ENCODE peak calls at places on chromosomes 1 and 21, in six cellular contexts. One of them, this sample, is unnamed.

GRCh38 chr1:185337221-185337620 is 20.2 kb upstream of the IVNS1ABP start:
- DNase-seq in activated CD4-positive, alpha-beta T cell treated with anti-CD3 and anti-CD28 coated beads, Interleukin-2, amount 10 ng/mL, durations not matched to agents 24 days and 14 days: no peak
- DNase-seq in A172: no peak
- DNase-seq in ureter: no peak
- DNase-seq in HEK293T: no peak
- DNase-seq in DMS 273 treated with DMSO at 0.1 percent for 48 hours: no peak
- DNase-seq in this sample: no peak

GRCh38 chr1:2962541-2962940 is 58.7 kb upstream of the ACTRT2 start:
- DNase-seq in activated CD4-positive, alpha-beta T cell treated with anti-CD3 and anti-CD28 coated beads, Interleukin-2, amount 10 ng/mL, durations not matched to agents 24 days and 14 days: no peak
- DNase-seq in A172: no peak
- DNase-seq in ureter: no peak
- DNase-seq in HEK293T: no peak
- DNase-seq in DMS 273 treated with DMSO at 0.1 percent for 48 hours: no peak
- DNase-seq in this sample: peak

GRCh38 chr21:20999567-21000169 is 1.5 kb downstream of the NCAM2 start:
- DNase-seq in activated CD4-positive, alpha-beta T cell treated with anti-CD3 and anti-CD28 coated beads, Interleukin-2, amount 10 ng/mL, durations not matched to agents 24 days and 14 days: peak
- DNase-seq in A172: peak
- DNase-seq in ureter: no peak
- DNase-seq in HEK293T: peak
- DNase-seq in DMS 273 treated with DMSO at 0.1 percent for 48 hours: no peak
- DNase-seq in this sample: peak

GRCh38 chr1:27428316-27429028 is 36.0 kb downstream of the GPR3 start:
- DNase-seq in activated CD4-positive, alpha-beta T cell treated with anti-CD3 and anti-CD28 coated beads, Interleukin-2, amount 10 ng/mL, durations not matched to agents 24 days and 14 days: peak
- DNase-seq in A172: no peak
- DNase-seq in ureter: no peak
- DNase-seq in HEK293T: no peak
- DNase-seq in DMS 273 treated with DMSO at 0.1 percent for 48 hours: no peak
- DNase-seq in this sample: peak

GRCh38 chr1:18575620-18576019 is 55.0 kb upstream of the PAX7 start:
- DNase-seq in activated CD4-positive, alpha-beta T cell treated with anti-CD3 and anti-CD28 coated beads, Interleukin-2, amount 10 ng/mL, durations not matched to agents 24 days and 14 days: peak
- DNase-seq in A172: no peak
- DNase-seq in ureter: no peak
- DNase-seq in HEK293T: peak
- DNase-seq in DMS 273 treated with DMSO at 0.1 percent for 48 hours: peak
- DNase-seq in this sample: peak

GRCh38 chr1:97340951-97341350 is 579.9 kb downstream of the DPYD start:
- DNase-seq in activated CD4-positive, alpha-beta T cell treated with anti-CD3 and anti-CD28 coated beads, Interleukin-2, amount 10 ng/mL, durations not matched to agents 24 days and 14 days: no peak
- DNase-seq in A172: peak
- DNase-seq in ureter: no peak
- DNase-seq in HEK293T: no peak
- DNase-seq in DMS 273 treated with DMSO at 0.1 percent for 48 hours: no peak
- DNase-seq in this sample: no peak

GRCh38 chr1:221431068-221431651 is 310.7 kb downstream of the DUSP10 start:
- DNase-seq in activated CD4-positive, alpha-beta T cell treated with anti-CD3 and anti-CD28 coated beads, Interleukin-2, amount 10 ng/mL, durations not matched to agents 24 days and 14 days: no peak
- DNase-seq in A172: peak
- DNase-seq in ureter: no peak
- DNase-seq in HEK293T: no peak
- DNase-seq in DMS 273 treated with DMSO at 0.1 percent for 48 hours: no peak
- DNase-seq in this sample: no peak

GRCh38 chr1:28144203-28145135 is 32.0 kb downstream of the PTAFR start:
- DNase-seq in activated CD4-positive, alpha-beta T cell treated with anti-CD3 and anti-CD28 coated beads, Interleukin-2, amount 10 ng/mL, durations not matched to agents 24 days and 14 days: peak
- DNase-seq in A172: peak
- DNase-seq in ureter: no peak
- DNase-seq in HEK293T: no peak
- DNase-seq in DMS 273 treated with DMSO at 0.1 percent for 48 hours: no peak
- DNase-seq in this sample: no peak

GRCh38 chr1:50830621-50831020 is 129.4 kb downstream of the FAF1 start:
- DNase-seq in activated CD4-positive, alpha-beta T cell treated with anti-CD3 and anti-CD28 coated beads, Interleukin-2, amount 10 ng/mL, durations not matched to agents 24 days and 14 days: no peak
- DNase-seq in A172: no peak
- DNase-seq in ureter: no peak
- DNase-seq in HEK293T: no peak
- DNase-seq in DMS 273 treated with DMSO at 0.1 percent for 48 hours: no peak
- DNase-seq in this sample: no peak

GRCh38 chr1:178689769-178690168 is 35.3 kb upstream of the RALGPS2 start:
- DNase-seq in activated CD4-positive, alpha-beta T cell treated with anti-CD3 and anti-CD28 coated beads, Interleukin-2, amount 10 ng/mL, durations not matched to agents 24 days and 14 days: no peak
- DNase-seq in A172: no peak
- DNase-seq in ureter: no peak
- DNase-seq in HEK293T: no peak
- DNase-seq in DMS 273 treated with DMSO at 0.1 percent for 48 hours: no peak
- DNase-seq in this sample: no peak

GRCh38 chr1:202586018-202586821 is 124.0 kb downstream of the SYT2 start:
- DNase-seq in activated CD4-positive, alpha-beta T cell treated with anti-CD3 and anti-CD28 coated beads, Interleukin-2, amount 10 ng/mL, durations not matched to agents 24 days and 14 days: no peak
- DNase-seq in A172: peak
- DNase-seq in ureter: peak
- DNase-seq in HEK293T: no peak
- DNase-seq in DMS 273 treated with DMSO at 0.1 percent for 48 hours: no peak
- DNase-seq in this sample: peak

GRCh38 chr1:9164919-9165318 is 36.0 kb upstream of the GPR157 start:
- DNase-seq in activated CD4-positive, alpha-beta T cell treated with anti-CD3 and anti-CD28 coated beads, Interleukin-2, amount 10 ng/mL, durations not matched to agents 24 days and 14 days: no peak
- DNase-seq in A172: no peak
- DNase-seq in ureter: no peak
- DNase-seq in HEK293T: no peak
- DNase-seq in DMS 273 treated with DMSO at 0.1 percent for 48 hours: no peak
- DNase-seq in this sample: no peak

GRCh38 chr1:27873671-27874384 is 1.5 kb downstream of the THEMIS2 start:
- DNase-seq in activated CD4-positive, alpha-beta T cell treated with anti-CD3 and anti-CD28 coated beads, Interleukin-2, amount 10 ng/mL, durations not matched to agents 24 days and 14 days: peak
- DNase-seq in A172: no peak
- DNase-seq in ureter: no peak
- DNase-seq in HEK293T: no peak
- DNase-seq in DMS 273 treated with DMSO at 0.1 percent for 48 hours: no peak
- DNase-seq in this sample: no peak

GRCh38 chr1:22375601-22376000 is 76.0 kb upstream of the ZBTB40 start:
- DNase-seq in activated CD4-positive, alpha-beta T cell treated with anti-CD3 and anti-CD28 coated beads, Interleukin-2, amount 10 ng/mL, durations not matched to agents 24 days and 14 days: no peak
- DNase-seq in A172: no peak
- DNase-seq in ureter: no peak
- DNase-seq in HEK293T: no peak
- DNase-seq in DMS 273 treated with DMSO at 0.1 percent for 48 hours: no peak
- DNase-seq in this sample: no peak

GRCh38 chr1:172818841-172819527 is 160.1 kb downstream of the FASLG start:
- DNase-seq in activated CD4-positive, alpha-beta T cell treated with anti-CD3 and anti-CD28 coated beads, Interleukin-2, amount 10 ng/mL, durations not matched to agents 24 days and 14 days: peak
- DNase-seq in A172: no peak
- DNase-seq in ureter: no peak
- DNase-seq in HEK293T: no peak
- DNase-seq in DMS 273 treated with DMSO at 0.1 percent for 48 hours: no peak
- DNase-seq in this sample: no peak

This sample was measured in body of pancreas.